ENCODE peak calls at places on chromosomes 1 and 21, in eight cellular contexts. One of them, this sample, is unnamed.

GRCh38 chr1:167890400-167890799 is 23.5 kb downstream of the ADCY10 start:
- DNase-seq in RCC 7860: no peak
- DNase-seq in ELF-1: no peak
- DNase-seq in NCI-H1092: no peak
- DNase-seq in astrocyte of the hippocampus: no peak
- DNase-seq in foreskin fibroblast: no peak
- DNase-seq in nucleus accumbens: no peak
- DNase-seq in NCI-H1105 treated with DMSO at 0.1 percent for 48 hours: no peak
- DNase-seq in this sample: no peak

GRCh38 chr1:196577386-196577785 is 30.9 kb downstream of the KCNT2 start:
- DNase-seq in NCI-H1105 treated with DMSO at 0.1 percent for 48 hours: no peak
- DNase-seq in RCC 7860: no peak
- DNase-seq in nucleus accumbens: no peak
- DNase-seq in foreskin fibroblast: no peak
- DNase-seq in astrocyte of the hippocampus: no peak
- DNase-seq in ELF-1: peak; percentile 17
- DNase-seq in NCI-H1092: no peak
- DNase-seq in this sample: no peak

GRCh38 chr21:41477641-41478318 is 30.2 kb downstream of the TMPRSS2 start:
- DNase-seq in NCI-H1092: no peak
- DNase-seq in astrocyte of the hippocampus: peak; percentile 60
- DNase-seq in nucleus accumbens: peak; percentile 36
- DNase-seq in NCI-H1105 treated with DMSO at 0.1 percent for 48 hours: no peak
- DNase-seq in ELF-1: peak; percentile 83
- DNase-seq in RCC 7860: no peak
- DNase-seq in foreskin fibroblast: no peak
- DNase-seq in this sample: no peak

GRCh38 chr21:35635261-35635660 is 425.1 kb downstream of the SETD4 start:
- DNase-seq in RCC 7860: peak; percentile 85
- DNase-seq in NCI-H1105 treated with DMSO at 0.1 percent for 48 hours: no peak
- DNase-seq in NCI-H1092: no peak
- DNase-seq in foreskin fibroblast: peak; percentile 90
- DNase-seq in ELF-1: no peak
- DNase-seq in astrocyte of the hippocampus: peak; percentile 38
- DNase-seq in nucleus accumbens: no peak
- DNase-seq in this sample: peak; percentile 55

GRCh38 chr1:232211149-232211548 is 418.8 kb downstream of the SIPA1L2 start:
- DNase-seq in astrocyte of the hippocampus: no peak
- DNase-seq in foreskin fibroblast: no peak
- DNase-seq in RCC 7860: no peak
- DNase-seq in NCI-H1092: no peak
- DNase-seq in NCI-H1105 treated with DMSO at 0.1 percent for 48 hours: no peak
- DNase-seq in ELF-1: peak; percentile 32
- DNase-seq in nucleus accumbens: no peak
- DNase-seq in this sample: no peak

GRCh38 chr1:150560011-150560438 is 10.8 kb downstream of the ADAMTSL4 start:
- DNase-seq in NCI-H1092: peak; percentile 44
- DNase-seq in astrocyte of the hippocampus: peak; percentile 83
- DNase-seq in foreskin fibroblast: no peak
- DNase-seq in nucleus accumbens: peak; percentile 22
- DNase-seq in NCI-H1105 treated with DMSO at 0.1 percent for 48 hours: peak; percentile 51
- DNase-seq in ELF-1: peak; percentile 90
- DNase-seq in RCC 7860: no peak
- DNase-seq in this sample: no peak

GRCh38 chr1:20964540-20965484 is 177.7 kb upstream of the HP1BP3 start:
- DNase-seq in NCI-H1105 treated with DMSO at 0.1 percent for 48 hours: no peak
- DNase-seq in RCC 7860: no peak
- DNase-seq in NCI-H1092: peak; percentile 15
- DNase-seq in nucleus accumbens: no peak
- DNase-seq in foreskin fibroblast: no peak
- DNase-seq in ELF-1: no peak
- DNase-seq in astrocyte of the hippocampus: no peak
- DNase-seq in this sample: no peak

GRCh38 chr1:164805399-164805798 is 246.4 kb downstream of the PBX1 start:
- DNase-seq in foreskin fibroblast: no peak
- DNase-seq in NCI-H1105 treated with DMSO at 0.1 percent for 48 hours: no peak
- DNase-seq in nucleus accumbens: no peak
- DNase-seq in ELF-1: peak; percentile 30
- DNase-seq in RCC 7860: no peak
- DNase-seq in astrocyte of the hippocampus: peak; percentile 50
- DNase-seq in NCI-H1092: no peak
- DNase-seq in this sample: no peak

GRCh38 chr1:205612104-205612503 is 19.7 kb downstream of the ELK4 start:
- DNase-seq in NCI-H1105 treated with DMSO at 0.1 percent for 48 hours: no peak
- DNase-seq in ELF-1: no peak
- DNase-seq in RCC 7860: no peak
- DNase-seq in NCI-H1092: no peak
- DNase-seq in astrocyte of the hippocampus: no peak
- DNase-seq in nucleus accumbens: no peak
- DNase-seq in foreskin fibroblast: no peak
- DNase-seq in this sample: no peak

GRCh38 chr1:109764561-109765482 is 1.1 kb upstream of the EPS8L3 start:
- DNase-seq in foreskin fibroblast: no peak
- DNase-seq in astrocyte of the hippocampus: no peak
- DNase-seq in RCC 7860: no peak
- DNase-seq in nucleus accumbens: no peak
- DNase-seq in NCI-H1105 treated with DMSO at 0.1 percent for 48 hours: no peak
- DNase-seq in ELF-1: no peak
- DNase-seq in NCI-H1092: no peak
- DNase-seq in this sample: no peak

GRCh38 chr1:165288301-165289120 is 68.0 kb downstream of the LMX1A start:
- DNase-seq in NCI-H1092: peak; percentile 91
- DNase-seq in astrocyte of the hippocampus: no peak
- DNase-seq in foreskin fibroblast: no peak
- DNase-seq in RCC 7860: no peak
- DNase-seq in nucleus accumbens: no peak
- DNase-seq in NCI-H1105 treated with DMSO at 0.1 percent for 48 hours: peak; percentile 31
- DNase-seq in ELF-1: peak; percentile 67
- DNase-seq in this sample: no peak

GRCh38 chr1:27033059-27033746 is 20.6 kb upstream of the TENT5B start:
- DNase-seq in nucleus accumbens: no peak
- DNase-seq in RCC 7860: no peak
- DNase-seq in foreskin fibroblast: no peak
- DNase-seq in NCI-H1105 treated with DMSO at 0.1 percent for 48 hours: no peak
- DNase-seq in astrocyte of the hippocampus: no peak
- DNase-seq in NCI-H1092: no peak
- DNase-seq in ELF-1: no peak
- DNase-seq in this sample: no peak

GRCh38 chr1:67575861-67576260 is 109.1 kb upstream of the GADD45A start:
- DNase-seq in NCI-H1092: no peak
- DNase-seq in RCC 7860: no peak
- DNase-seq in nucleus accumbens: no peak
- DNase-seq in ELF-1: no peak
- DNase-seq in foreskin fibroblast: peak; percentile 78
- DNase-seq in astrocyte of the hippocampus: peak; percentile 64
- DNase-seq in NCI-H1105 treated with DMSO at 0.1 percent for 48 hours: no peak
- DNase-seq in this sample: peak; percentile 55

GRCh38 chr1:121483234-121483633 is 298.5 kb downstream of the SRGAP2C start:
- DNase-seq in foreskin fibroblast: no peak
- DNase-seq in RCC 7860: no peak
- DNase-seq in nucleus accumbens: no peak
- DNase-seq in astrocyte of the hippocampus: no peak
- DNase-seq in ELF-1: no peak
- DNase-seq in NCI-H1105 treated with DMSO at 0.1 percent for 48 hours: no peak
- DNase-seq in NCI-H1092: no peak
- DNase-seq in this sample: no peak

GRCh38 chr21:15207231-15207630 is 142.4 kb upstream of the NRIP1 start:
- DNase-seq in RCC 7860: no peak
- DNase-seq in astrocyte of the hippocampus: no peak
- DNase-seq in NCI-H1092: no peak
- DNase-seq in ELF-1: no peak
- DNase-seq in nucleus accumbens: no peak
- DNase-seq in NCI-H1105 treated with DMSO at 0.1 percent for 48 hours: no peak
- DNase-seq in foreskin fibroblast: no peak
- DNase-seq in this sample: no peak

GRCh38 chr1:153510984-153511410 is 24.8 kb downstream of the S100A6 start:
- DNase-seq in NCI-H1105 treated with DMSO at 0.1 percent for 48 hours: peak; percentile 73
- DNase-seq in RCC 7860: peak; percentile 77
- DNase-seq in NCI-H1092: peak; percentile 73
- DNase-seq in astrocyte of the hippocampus: peak; percentile 90
- DNase-seq in ELF-1: peak; percentile 91
- DNase-seq in nucleus accumbens: peak; percentile 38
- DNase-seq in foreskin fibroblast: peak; percentile 66
- DNase-seq in this sample: peak; percentile 71